ENCODE peak calls at places on chromosomes 16 and 17, in five cellular contexts. B is OCI-M1; I is HTR-8/SVneo; N is heart left ventricle; T is activated naive CD4-positive, alpha-beta T cell. L is an unnamed sample.

GRCh38 chr17:7019839-7020519 is 2.9 kb upstream of the BCL6B start:
- DNase-seq in T (no peak), N (peak), B (peak), I (no peak), L (peak)

GRCh38 chr16:68360971-68361370 is 50.2 kb downstream of the PRMT7 start:
- DNase-seq in T (no peak), B (no peak), I (no peak), N (peak), L (no peak)

GRCh38 chr17:49715717-49716279 is 8.0 kb upstream of the SLC35B1 start:
- DNase-seq in T (no peak), I (no peak), N (no peak), B (no peak), L (no peak)

GRCh38 chr17:64386412-64387144 is 4.1 kb downstream of the PECAM1 start:
- DNase-seq in I (no peak), B (no peak), T (no peak), N (no peak), L (peak)

GRCh38 chr16:87993901-87994300 is 42.7 kb downstream of the BANP start:
- DNase-seq in I (no peak), T (no peak), B (no peak), N (no peak), L (no peak)

GRCh38 chr17:82876602-82877391 is 37.0 kb upstream of the ZNF750 start:
- DNase-seq in N (no peak), B (peak), I (peak), T (no peak), L (peak)

GRCh38 chr17:34314279-34314678 is 5.0 kb upstream of the CCL8 start:
- DNase-seq in B (no peak), I (no peak), N (no peak), T (no peak), L (no peak)

GRCh38 chr16:10878644-10879498 is 1.9 kb downstream of the CIITA start:
- DNase-seq in I (no peak), N (peak), T (no peak), B (peak), L (peak)

GRCh38 chr16:89349947-89350633 is 132.6 kb downstream of the ZNF778 start:
- DNase-seq in B (peak), T (no peak), I (no peak), N (no peak), L (no peak)

GRCh38 chr17:9669551-9670008 is 24.3 kb downstream of the USP43 start:
- DNase-seq in T (no peak), N (no peak), I (no peak), B (no peak), L (no peak)

GRCh38 chr16:70737377-70738082 is 51.7 kb upstream of the MTSS2 start:
- DNase-seq in T (peak), B (no peak), N (peak), I (no peak), L (peak)

GRCh38 chr17:27760069-27760885 is 40.1 kb downstream of the NOS2 start:
- DNase-seq in B (peak), T (peak), I (peak), N (peak), L (peak)

GRCh38 chr17:59093145-59093701 is 13.5 kb downstream of the TRIM37 start:
- DNase-seq in N (no peak), T (no peak), I (no peak), B (no peak), L (no peak)

GRCh38 chr16:2473999-2474876 is 689 bp upstream of the TBC1D24 start:
- DNase-seq in I (no peak), N (peak), B (peak), T (peak), L (peak)

GRCh38 chr16:55351936-55352335 is 27.9 kb downstream of the IRX6 start:
- DNase-seq in T (no peak), B (no peak), I (no peak), N (no peak), L (no peak)

GRCh38 chr16:78925071-78925714 is 675.3 kb downstream of the MAF start:
- DNase-seq in N (no peak), B (peak), T (peak), I (no peak), L (no peak)

GRCh38 chr16:28873543-28874201 is 4.6 kb upstream of the ATP2A1 start:
- DNase-seq in T (peak), N (no peak), I (no peak), B (peak), L (peak)

GRCh38 chr16:89417352-89417751 is 73.0 kb downstream of the ANKRD11 start:
- DNase-seq in I (no peak), N (peak), T (no peak), B (no peak), L (no peak)

L was measured in spleen.